ENCODE peak calls at places on chromosomes 11 and 22, in six cellular contexts. U is breast epithelium, V is prostate gland, D is body of pancreas, X is A549, G is spleen. I is an unnamed sample.

GRCh38 chr11:83938148-83938547 is 652.0 kb upstream of the CCDC90B start:
- DNase-seq in U (no peak), V (no peak), D (no peak), X (no peak), G (no peak), I (no peak)

GRCh38 chr11:105673089-105673488 is 63.2 kb downstream of the GRIA4 start:
- DNase-seq in U (no peak), V (peak), D (peak), X (peak), G (no peak), I (no peak)

GRCh38 chr22:47918276-47918928 is 1156.0 kb downstream of the TBC1D22A start:
- DNase-seq in U (no peak), V (no peak), D (no peak), X (no peak), G (peak), I (no peak)

GRCh38 chr11:130023204-130023603 is 20.6 kb upstream of the PRDM10 start:
- DNase-seq in U (no peak), V (no peak), D (no peak), X (no peak), G (no peak), I (no peak)

GRCh38 chr11:45332486-45332934 is 46.4 kb upstream of the SYT13 start:
- DNase-seq in U (no peak), V (no peak), D (peak), X (peak), G (no peak), I (peak)

GRCh38 chr11:33172996-33173395 is 11.7 kb upstream of the CSTF3 start:
- DNase-seq in U (no peak), V (no peak), D (no peak), X (no peak), G (no peak), I (no peak)

GRCh38 chr11:445765-446588 is 4.1 kb upstream of the PTDSS2 start:
- DNase-seq in U (no peak), V (no peak), D (no peak), X (no peak), G (no peak), I (no peak)

GRCh38 chr22:24521791-24522245 is 26.7 kb downstream of the UPB1 start:
- DNase-seq in U (no peak), V (peak), D (peak), X (peak), G (no peak), I (no peak)

GRCh38 chr11:42239102-42239501 is 779.6 kb upstream of the LRRC4C start:
- DNase-seq in U (no peak), V (peak), D (no peak), X (no peak), G (no peak), I (no peak)

GRCh38 chr11:126265801-126266200 is 2.9 kb downstream of the SRPRA start:
- DNase-seq in U (no peak), V (no peak), D (no peak), X (peak), G (no peak), I (no peak)

GRCh38 chr22:43521716-43522115 is 109.9 kb downstream of the MPPED1 start:
- DNase-seq in U (no peak), V (no peak), D (no peak), X (peak), G (peak), I (no peak)

GRCh38 chr11:12942157-12942556 is 67.0 kb upstream of the RASSF10 start:
- DNase-seq in U (no peak), V (no peak), D (no peak), X (no peak), G (no peak), I (no peak)

GRCh38 chr11:57546869-57547518 is 9.6 kb downstream of the SMTNL1 start:
- DNase-seq in U (no peak), V (no peak), D (no peak), X (peak), G (no peak), I (no peak)

GRCh38 chr11:116104480-116105174 is 600.4 kb upstream of the CADM1 start:
- DNase-seq in U (no peak), V (no peak), D (no peak), X (no peak), G (no peak), I (no peak)

GRCh38 chr11:125931681-125932080 is 14.2 kb upstream of the VSIG10L2 start:
- DNase-seq in U (no peak), V (no peak), D (no peak), X (no peak), G (no peak), I (no peak)

GRCh38 chr11:72609045-72609444 is 65.2 kb downstream of the PDE2A start:
- DNase-seq in U (no peak), V (no peak), D (no peak), X (peak), G (no peak), I (no peak)

GRCh38 chr11:44566559-44566949 is 1.1 kb downstream of the CD82 start:
- DNase-seq in U (no peak), V (no peak), D (no peak), X (no peak), G (no peak), I (no peak)

GRCh38 chr11:125075900-125076317 is 12.8 kb downstream of the SLC37A2 start:
- DNase-seq in U (no peak), V (no peak), D (no peak), X (no peak), G (no peak), I (no peak)

GRCh38 chr11:83151274-83151977 is 5.5 kb upstream of the PCF11 start:
- DNase-seq in U (no peak), V (no peak), D (no peak), X (peak), G (no peak), I (no peak)

GRCh38 chr11:65695459-65696241 is 16.4 kb upstream of the KAT5 start:
- DNase-seq in U (peak), V (peak), D (peak), X (no peak), G (no peak), I (peak)

GRCh38 chr11:121636341-121637176 is 183.8 kb upstream of the SORL1-AS1 start:
- DNase-seq in U (no peak), V (no peak), D (no peak), X (no peak), G (no peak), I (no peak)

GRCh38 chr11:10674991-10675440 is 18.5 kb downstream of the IRAG1 start:
- DNase-seq in U (no peak), V (no peak), D (peak), X (no peak), G (no peak), I (peak)

GRCh38 chr11:96012086-96012824 is 88.3 kb upstream of the MTMR2 start:
- DNase-seq in U (no peak), V (peak), D (peak), X (peak), G (peak), I (peak)

GRCh38 chr11:31808268-31808667 is 2.9 kb downstream of the PAX6 start:
- DNase-seq in U (no peak), V (no peak), D (no peak), X (no peak), G (no peak), I (no peak)

GRCh38 chr11:102932678-102933077 is 22.9 kb downstream of the MMP13 start:
- DNase-seq in U (no peak), V (no peak), D (no peak), X (no peak), G (no peak), I (no peak)

GRCh38 chr11:84430661-84431060 is 1144.5 kb upstream of the CCDC90B start:
- DNase-seq in U (no peak), V (no peak), D (peak), X (peak), G (no peak), I (no peak)

GRCh38 chr11:67572747-67573419 is 10.7 kb upstream of the GSTP1 start:
- DNase-seq in U (peak), V (peak), D (peak), X (peak), G (peak), I (peak)

GRCh38 chr22:44395116-44396005 is 82.6 kb upstream of the SHISAL1 start:
- DNase-seq in U (peak), V (no peak), D (peak), X (no peak), G (peak), I (peak)

GRCh38 chr11:64340671-64341335 is 799 bp downstream of the CCDC88B start:
- DNase-seq in U (no peak), V (no peak), D (no peak), X (no peak), G (peak), I (no peak)

GRCh38 chr11:64337538-64338249 is 2.3 kb upstream of the CCDC88B start:
- DNase-seq in U (no peak), V (no peak), D (no peak), X (no peak), G (no peak), I (no peak)

GRCh38 chr11:64339319-64339718 is 685 bp upstream of the CCDC88B start:
- DNase-seq in U (no peak), V (no peak), D (no peak), X (no peak), G (no peak), I (no peak)

GRCh38 chr11:64341429-64341828 is 1.4 kb downstream of the CCDC88B start:
- DNase-seq in U (no peak), V (no peak), D (no peak), X (no peak), G (peak), I (no peak)

GRCh38 chr11:64339754-64340408 is at the start of gene CCDC88B:
- DNase-seq in U (no peak), V (no peak), D (no peak), X (no peak), G (peak), I (no peak)
- TF ChIP-seq POLR2A in U (no peak), V (no peak), D (no peak), X (no peak), G (no peak), I (no peak)

DNA sequence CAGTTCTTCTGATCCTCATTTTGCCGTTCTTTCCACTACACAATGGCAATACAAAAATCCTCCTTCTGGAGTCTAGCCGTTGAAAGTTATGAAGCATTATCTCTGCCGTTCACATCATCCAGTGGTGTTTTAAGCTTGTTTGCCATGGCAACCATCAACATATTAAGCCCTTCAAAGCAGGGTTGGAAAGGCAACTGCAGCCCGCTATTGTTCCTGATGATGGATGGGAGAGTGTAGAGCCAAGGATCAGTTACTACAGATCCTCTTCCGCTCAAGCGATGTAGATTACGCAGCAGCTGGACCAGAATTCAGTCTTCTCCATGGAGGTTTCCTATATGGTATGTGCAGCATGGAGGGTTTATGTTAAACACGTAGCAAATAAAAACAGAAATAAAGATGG is 352.7 kb downstream of the NTM start:
- DNase-seq in U (no peak), V (no peak), D (no peak), X (no peak), G (no peak), I (no peak)
- H3K4me3 ChIP-seq in U (no peak), V (no peak), D (no peak), X (no peak), G (no peak), I (no peak)

GRCh38 chr22:26766510-26767350 is 109.3 kb downstream of the MIAT start:
- DNase-seq in U (no peak), V (no peak), D (no peak), X (no peak), G (no peak), I (no peak)
- TF ChIP-seq POLR2A in U (no peak), V (no peak), D (no peak), X (no peak), G (no peak), I (no peak)

DNA sequence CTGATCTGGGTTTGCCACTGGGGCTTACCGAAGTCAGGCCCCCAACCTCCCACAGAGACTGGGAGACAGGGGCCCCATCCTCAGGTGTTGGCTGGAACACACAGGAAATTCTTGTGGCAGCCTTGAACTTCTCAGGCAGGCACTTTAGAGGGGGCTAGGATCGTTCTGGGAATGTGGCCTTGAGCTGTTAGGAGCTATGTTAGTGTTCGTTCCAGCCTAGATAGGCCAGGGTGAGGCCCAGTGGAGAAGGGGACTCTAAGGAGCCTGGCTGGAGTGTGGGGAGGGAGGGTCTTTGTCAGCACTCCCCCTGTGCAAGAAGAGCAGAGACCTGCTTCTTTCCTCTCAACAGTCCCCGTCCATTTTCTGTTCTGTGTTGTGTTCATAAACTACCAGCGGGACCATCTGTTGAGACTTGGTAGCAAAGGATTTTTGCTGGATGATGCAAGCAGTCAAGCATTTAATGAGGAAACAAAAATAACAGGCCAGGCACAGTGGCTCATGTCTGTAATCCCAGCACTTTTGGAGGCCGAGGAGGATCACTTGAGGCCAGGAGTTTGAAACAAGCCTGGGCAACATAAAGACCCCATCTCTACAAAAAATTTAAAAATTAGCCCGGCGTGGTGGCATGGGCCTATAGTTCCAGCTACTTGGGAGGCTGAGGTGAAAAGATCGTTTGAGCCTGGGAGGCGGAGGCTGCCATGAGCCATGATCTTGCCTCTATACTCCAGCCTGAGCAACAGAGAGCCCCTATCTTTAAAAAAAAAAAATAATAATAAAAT is 1.5 kb upstream of the TXNRD2 start:
- DNase-seq in U (no peak), V (peak), D (peak), X (peak), G (no peak), I (peak)
- H3K4me3 ChIP-seq in U (peak), V (peak), D (no peak), X (peak), G (peak), I (peak)

GRCh38 chr11:112223754-112224532 is 2.3 kb upstream of the PTS start:
- DNase-seq in U (no peak), V (no peak), D (no peak), X (no peak), G (no peak), I (no peak)

GRCh38 chr11:112227002-112227401 is 774 bp downstream of the PTS start:
- DNase-seq in U (no peak), V (no peak), D (no peak), X (peak), G (no peak), I (no peak)

GRCh38 chr11:112227471-112227870 is 1.2 kb downstream of the PTS start:
- DNase-seq in U (no peak), V (no peak), D (no peak), X (no peak), G (no peak), I (no peak)

GRCh38 chr11:112225753-112226061 is 521 bp upstream of the PTS start:
- DNase-seq in U (no peak), V (no peak), D (peak), X (no peak), G (no peak), I (peak)

DNA sequence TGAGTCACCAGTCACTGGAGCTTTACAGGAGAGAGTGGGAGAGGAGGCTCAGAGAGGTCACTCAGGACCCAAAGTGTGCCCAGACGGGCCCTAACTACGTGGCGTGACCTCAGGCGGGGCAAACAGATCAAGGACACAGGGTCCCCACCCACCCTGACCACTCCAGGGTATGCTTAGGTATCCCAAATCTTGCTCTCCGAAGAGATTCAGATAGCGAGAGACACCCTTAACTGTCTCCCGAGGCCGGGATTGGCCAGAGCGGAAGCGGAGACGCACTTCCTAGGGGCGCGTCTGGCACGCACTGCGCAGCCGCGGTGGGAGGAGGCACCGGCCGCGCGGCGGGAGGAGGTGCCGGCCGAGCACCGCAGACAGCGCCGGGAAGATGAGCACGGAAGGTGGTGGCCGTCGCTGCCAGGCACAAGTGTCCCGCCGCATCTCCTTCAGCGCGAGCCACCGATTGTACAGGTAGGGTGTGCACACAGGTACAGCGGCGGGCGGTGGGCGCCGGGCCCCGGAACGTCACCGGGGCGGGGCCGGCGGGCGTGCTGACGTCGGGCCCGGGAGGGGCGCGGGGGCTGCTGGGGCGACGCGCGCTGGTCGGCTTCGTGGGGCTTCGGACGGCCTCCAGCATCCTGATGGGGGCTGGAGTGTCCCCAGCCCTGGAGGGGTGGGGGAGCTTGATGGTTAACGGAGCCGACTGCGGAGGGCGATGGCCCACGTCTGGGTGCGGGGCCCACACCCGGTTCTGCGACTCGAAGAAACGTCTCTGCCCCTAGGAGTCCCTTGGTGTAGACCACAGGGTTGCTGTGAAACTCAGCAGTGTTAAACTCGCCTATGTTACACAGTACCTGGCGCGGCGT is at the start of gene PTS:
- DNase-seq in U (peak), V (peak), D (peak), X (peak), G (peak), I (peak)
- TF ChIP-seq POLR2A in U (peak), V (peak), D (peak), X (peak), G (peak), I (peak)